ENCODE peak calls at places on chromosomes 11 and 22, in nine cellular contexts. U is OCI-LY7, Y is thoracic aorta, H is left ventricle myocardium inferior, M is brain microvascular endothelial cell, L is endodermal cell, J is kidney, D is right lobe of liver, B is dorsolateral prefrontal cortex. O is an unnamed sample.

GRCh38 chr11:27563201-27563600 is 56.6 kb upstream of the LIN7C start:
- DNase-seq in J (no peak), Y (no peak), M (peak), H (no peak), U (no peak), D (no peak), B (no peak), L (no peak), O (no peak)

GRCh38 chr22:36578619-36579018 is 49.7 kb upstream of the EIF3D start:
- DNase-seq in H (no peak), D (no peak), M (no peak), J (peak), Y (no peak), U (no peak), B (no peak), L (peak), O (no peak)

GRCh38 chr11:46119352-46120216 is 1.7 kb downstream of the PHF21A start:
- DNase-seq in Y (no peak), D (peak), U (peak), M (peak), H (peak), B (no peak), J (peak), L (peak), O (peak)

GRCh38 chr11:15073361-15074205 is at the start of gene CALCB:
- DNase-seq in U (no peak), J (peak), H (no peak), D (no peak), L (peak), M (no peak), B (no peak), Y (no peak), O (no peak)

GRCh38 chr11:100185588-100185987 is 501.5 kb upstream of the ARHGAP42 start:
- DNase-seq in M (no peak), Y (no peak), B (no peak), D (no peak), H (no peak), U (no peak), J (no peak), L (no peak), O (no peak)

GRCh38 chr22:33302049-33302545 is 243.9 kb upstream of the SYN3 start:
- DNase-seq in Y (peak), D (peak), J (peak), L (peak), H (peak), B (peak), U (peak), M (peak), O (peak)

GRCh38 chr22:23124611-23125511 is 16.9 kb downstream of the RSPH14 start:
- DNase-seq in B (no peak), M (no peak), D (no peak), U (no peak), J (no peak), H (no peak), L (no peak), Y (no peak), O (no peak)

GRCh38 chr11:110490886-110491285 is 61.1 kb downstream of the FDX1 start:
- DNase-seq in M (peak), L (no peak), Y (no peak), B (no peak), J (no peak), U (no peak), D (no peak), H (no peak), O (no peak)

GRCh38 chr22:37173709-37174108 is 14.3 kb downstream of the C1QTNF6 start:
- DNase-seq in J (no peak), D (no peak), Y (no peak), M (no peak), U (no peak), B (no peak), H (peak), L (peak), O (no peak)

GRCh38 chr22:22425366-22425765 is 83.2 kb downstream of the ZNF280B start:
- DNase-seq in H (no peak), J (no peak), L (no peak), M (no peak), Y (no peak), U (peak), B (no peak), D (no peak), O (no peak)

GRCh38 chr22:42180349-42180842 is 49.8 kb upstream of the CYP2D6 start:
- DNase-seq in M (no peak), H (no peak), J (no peak), L (peak), B (peak), D (no peak), U (no peak), Y (no peak), O (no peak)

GRCh38 chr11:10748241-10748640 is 2.8 kb upstream of the CTR9 start:
- DNase-seq in B (no peak), J (no peak), M (no peak), Y (no peak), U (no peak), D (no peak), L (no peak), H (no peak), O (no peak)

GRCh38 chr11:70078796-70079616 is 889 bp downstream of the ANO1 start:
- DNase-seq in Y (no peak), H (no peak), U (no peak), L (no peak), D (no peak), M (no peak), J (peak), B (no peak), O (no peak)

GRCh38 chr22:44345872-44346271 is 33.1 kb upstream of the SHISAL1 start:
- DNase-seq in M (no peak), U (no peak), D (no peak), L (no peak), H (no peak), Y (no peak), J (no peak), B (no peak), O (no peak)

GRCh38 chr22:25919452-25919851 is 177.5 kb downstream of the MYO18B start:
- DNase-seq in M (no peak), Y (no peak), L (peak), U (no peak), H (no peak), D (no peak), B (no peak), J (no peak), O (no peak)

GRCh38 chr11:109302591-109303334 is 119.2 kb upstream of the C11orf87 start:
- DNase-seq in U (no peak), M (no peak), L (no peak), D (no peak), H (no peak), B (no peak), J (no peak), Y (no peak), O (no peak)

GRCh38 chr11:13826505-13827278 is 135.8 kb upstream of the SPON1 start:
- DNase-seq in H (no peak), U (no peak), D (no peak), M (no peak), B (no peak), Y (no peak), L (no peak), J (no peak), O (no peak)

GRCh38 chr11:72343159-72343756 is 91.1 kb downstream of the CLPB start:
- DNase-seq in U (no peak), M (no peak), B (no peak), L (no peak), H (no peak), D (no peak), J (no peak), Y (no peak), O (no peak)

GRCh38 chr22:22925146-22925794 is 37.7 kb downstream of the IGLL5 start:
- DNase-seq in J (peak), Y (no peak), B (no peak), L (no peak), M (no peak), U (no peak), D (no peak), H (no peak), O (no peak)

GRCh38 chr11:118922745-118923627 is 2.7 kb downstream of the BCL9L start:
- DNase-seq in D (peak), J (peak), H (no peak), B (no peak), M (no peak), Y (no peak), U (no peak), L (no peak), O (no peak)

GRCh38 chr22:33119044-33119443 is 60.9 kb upstream of the SYN3 start:
- DNase-seq in H (no peak), Y (no peak), L (no peak), U (no peak), D (no peak), J (no peak), M (no peak), B (no peak), O (no peak)

GRCh38 chr11:44578279-44578678 is 12.8 kb downstream of the CD82 start:
- DNase-seq in Y (no peak), D (no peak), L (no peak), H (no peak), U (no peak), M (no peak), B (no peak), J (no peak), O (no peak)

GRCh38 chr11:81839016-81839415 is 894.6 kb downstream of the FAM181B start:
- DNase-seq in Y (no peak), H (no peak), B (no peak), L (no peak), U (no peak), J (no peak), M (no peak), D (no peak), O (no peak)

GRCh38 chr11:37642321-37642720 is 1044.3 kb upstream of the RAG2 start:
- DNase-seq in L (no peak), U (no peak), D (no peak), H (no peak), Y (no peak), M (no peak), B (no peak), J (no peak), O (no peak)

GRCh38 chr22:41831383-41831782 is 1.5 kb upstream of the SREBF2 start:
- DNase-seq in L (no peak), Y (no peak), M (no peak), D (no peak), U (peak), J (no peak), H (no peak), B (no peak), O (no peak)

GRCh38 chr11:35276396-35276795 is 137.4 kb downstream of the CD44 start:
- DNase-seq in J (no peak), H (no peak), M (no peak), Y (no peak), L (peak), D (peak), U (no peak), B (peak), O (peak)

GRCh38 chr22:50025993-50026392 is 13.4 kb upstream of the IL17REL start:
- DNase-seq in D (no peak), J (peak), M (no peak), B (peak), H (no peak), Y (no peak), U (no peak), L (no peak), O (no peak)

GRCh38 chr11:120814531-120815259 is 209.2 kb upstream of the TBCEL start:
- DNase-seq in L (no peak), Y (no peak), U (no peak), B (no peak), J (no peak), H (no peak), M (no peak), D (no peak), O (peak)

GRCh38 chr11:16604784-16605439 is 133.5 kb upstream of the C11orf58 start:
- DNase-seq in U (no peak), B (no peak), Y (no peak), H (peak), L (peak), D (peak), M (peak), J (peak), O (no peak)

GRCh38 chr11:108654994-108655631 is 9.8 kb upstream of the DDX10 start:
- DNase-seq in J (no peak), D (no peak), U (peak), B (no peak), L (peak), Y (no peak), M (peak), H (no peak), O (no peak)

GRCh38 chr22:32828150-32828549 is 26.6 kb downstream of the TIMP3 start:
- DNase-seq in M (no peak), H (no peak), Y (no peak), D (no peak), L (no peak), B (no peak), J (no peak), U (no peak), O (no peak)

GRCh38 chr11:62602141-62603071 is 741 bp upstream of the MTA2 start:
- DNase-seq in Y (no peak), U (no peak), M (no peak), D (peak), J (peak), L (peak), H (peak), B (peak), O (peak)

GRCh38 chr11:121870202-121871045 is 245.6 kb downstream of the BLID start:
- DNase-seq in Y (no peak), M (no peak), H (no peak), U (no peak), B (no peak), J (no peak), L (no peak), D (no peak), O (no peak)

GRCh38 chr11:18225906-18226305 is 10.7 kb downstream of the SAA4 start:
- DNase-seq in M (no peak), L (no peak), B (no peak), D (no peak), Y (no peak), U (peak), H (no peak), J (no peak), O (no peak)

GRCh38 chr11:26665946-26666345 is 55.9 kb downstream of the SLC5A12 start:
- DNase-seq in D (no peak), Y (no peak), H (no peak), M (no peak), J (no peak), L (no peak), B (no peak), U (no peak), O (no peak)

GRCh38 chr11:59778122-59778521 is 22.9 kb downstream of the STX3 start:
- DNase-seq in Y (no peak), H (no peak), L (no peak), U (no peak), B (no peak), D (peak), J (no peak), M (no peak), O (no peak)

GRCh38 chr11:73175551-73176144 is 33.5 kb upstream of the FCHSD2 start:
- DNase-seq in Y (no peak), L (no peak), M (no peak), D (no peak), U (no peak), B (no peak), H (no peak), J (no peak), O (no peak)

GRCh38 chr22:22812031-22812905 is 75.3 kb upstream of the IGLL5 start:
- DNase-seq in D (no peak), H (no peak), B (no peak), Y (no peak), M (no peak), L (no peak), U (peak), J (no peak), O (no peak)

DNA sequence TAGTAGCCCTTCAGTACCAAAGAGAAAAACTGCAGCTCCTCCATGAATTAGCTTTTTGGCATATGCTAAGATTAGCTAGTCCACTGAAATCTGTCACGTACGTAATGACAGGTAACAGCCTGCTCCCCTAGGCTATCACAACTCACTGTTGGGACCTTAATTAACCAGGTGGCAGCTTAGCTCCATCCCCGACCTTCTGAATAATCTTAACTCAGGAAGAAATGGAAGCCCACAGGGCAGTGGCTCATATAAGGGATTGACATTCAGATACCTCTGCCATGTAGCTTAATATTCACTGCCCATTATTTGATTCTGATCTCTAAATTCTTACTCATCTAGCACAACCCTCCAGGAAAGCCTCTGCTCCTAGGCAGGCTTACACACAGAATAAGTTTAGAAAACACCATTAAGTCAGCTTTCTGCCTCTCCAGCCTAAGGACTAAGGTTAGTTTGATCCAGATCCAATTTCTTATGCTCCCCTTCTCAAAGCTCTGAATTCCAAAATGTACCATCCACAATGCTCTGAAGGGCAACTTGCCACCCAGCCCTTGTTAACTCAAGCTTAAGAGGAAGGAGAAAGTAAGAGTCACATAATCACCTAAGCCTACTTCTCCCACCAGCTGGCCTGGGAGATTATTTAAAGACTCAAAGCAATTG is 5.0 kb downstream of the HSPA8 start:
- DNase-seq in L (no peak), D (no peak), J (no peak), B (no peak), M (no peak), U (no peak), Y (no peak), H (no peak), O (no peak)
- H3K27ac ChIP-seq in L (peak), D (peak), J (no peak), B (no peak), M (no peak), U (peak), Y (no peak), H (peak), O (no peak)

GRCh38 chr11:112524808-112525207 is 264.1 kb upstream of the PLET1 start:
- DNase-seq in J (peak), Y (peak), B (no peak), D (no peak), H (peak), L (peak), U (no peak), M (no peak), O (no peak)
- H3K27ac ChIP-seq in J (no peak), Y (peak), B (no peak), D (no peak), H (peak), L (no peak), U (no peak), M (no peak), O (peak)

GRCh38 chr11:68342459-68343158 is 30.2 kb downstream of the LRP5 start:
- DNase-seq in M (no peak), J (no peak), B (no peak), H (no peak), U (no peak), D (no peak), L (peak), Y (no peak), O (no peak)
- H3K27ac ChIP-seq in M (no peak), J (peak), B (no peak), H (peak), U (no peak), D (peak), L (peak), Y (peak), O (no peak)

DNA sequence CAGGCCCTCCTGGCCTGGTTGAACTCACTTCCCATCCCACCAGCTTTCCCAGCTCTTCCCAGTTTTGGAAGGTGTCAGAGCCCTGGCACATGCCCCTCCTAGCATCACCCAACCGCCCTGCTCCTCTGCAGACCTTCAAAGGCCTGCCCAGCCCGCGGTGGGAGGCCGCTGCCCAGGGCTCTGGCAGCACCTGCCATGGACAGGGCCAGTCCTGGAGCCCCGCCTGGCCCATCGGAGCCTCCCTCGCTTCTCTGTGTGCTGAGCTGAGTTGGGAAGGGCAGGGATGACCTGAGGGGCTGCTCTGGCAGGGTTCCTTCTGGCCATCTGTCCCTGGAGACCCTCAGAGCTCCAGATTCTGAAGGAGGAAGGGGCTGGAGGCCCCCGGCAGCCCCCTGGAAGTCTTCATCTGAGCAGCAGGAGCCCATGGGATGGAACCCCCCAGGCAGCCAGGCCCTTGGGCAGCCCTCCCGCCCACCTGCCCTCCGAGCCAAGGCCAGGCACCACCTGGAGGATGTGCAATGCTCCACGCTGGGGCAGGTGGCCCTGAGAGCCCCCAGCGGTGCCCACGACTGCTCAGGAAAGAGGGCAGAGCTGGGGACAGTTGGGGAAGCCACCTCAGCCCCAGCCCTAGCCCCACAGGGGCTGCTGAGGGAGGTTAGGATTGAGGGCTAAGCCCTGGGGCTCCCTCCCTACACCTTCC is 3.6 kb downstream of the LSP1 start:
- DNase-seq in H (no peak), L (no peak), D (no peak), M (no peak), J (peak), U (no peak), Y (no peak), B (no peak), O (no peak)
- H3K27ac ChIP-seq in H (no peak), L (no peak), D (no peak), M (no peak), J (no peak), U (no peak), Y (no peak), B (no peak), O (no peak)

GRCh38 chr11:134067486-134067885 is 1.4 kb upstream of the JAM3 start:
- DNase-seq in U (no peak), J (no peak), M (no peak), B (no peak), H (no peak), L (no peak), D (no peak), Y (no peak), O (no peak)

GRCh38 chr11:134069426-134069921 is 602 bp downstream of the JAM3 start:
- DNase-seq in L (peak), D (no peak), B (no peak), Y (no peak), M (peak), U (no peak), H (no peak), J (no peak), O (no peak)

GRCh38 chr11:134071306-134071705 is 2.4 kb downstream of the JAM3 start:
- DNase-seq in B (no peak), D (no peak), Y (no peak), M (no peak), U (no peak), H (no peak), J (no peak), L (no peak), O (no peak)

GRCh38 chr11:134069996-134070845 is 1.3 kb downstream of the JAM3 start:
- DNase-seq in B (no peak), M (no peak), U (no peak), H (no peak), J (no peak), L (no peak), D (no peak), Y (no peak), O (no peak)

GRCh38 chr11:134068829-134069425 is at the start of gene JAM3:
- DNase-seq in D (peak), M (peak), B (peak), U (peak), Y (peak), H (peak), L (peak), J (peak), O (peak)
- H3K27ac ChIP-seq in D (peak), M (peak), B (peak), U (no peak), Y (peak), H (peak), L (peak), J (peak), O (peak)

DNA sequence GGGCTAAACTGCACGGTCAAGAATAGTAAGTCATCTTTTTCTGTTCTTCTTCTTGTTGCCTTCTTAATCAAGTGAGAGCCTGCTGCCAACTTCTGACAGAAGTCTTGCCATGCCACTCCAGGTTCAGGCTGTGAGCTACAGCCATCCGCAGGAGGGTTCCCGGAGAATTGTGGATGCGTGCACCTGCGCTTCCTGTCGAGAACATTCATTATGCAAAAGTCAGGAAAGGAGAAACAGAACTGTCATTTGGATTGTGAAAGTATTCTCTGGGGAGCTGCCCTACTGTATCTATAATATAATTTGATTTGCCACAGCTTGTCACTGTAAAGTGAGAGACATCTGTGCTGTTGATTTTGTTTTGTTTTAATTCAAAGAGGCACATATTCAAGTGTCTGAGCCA is 12.3 kb downstream of the IL17RA start:
- DNase-seq in D (no peak), L (no peak), J (no peak), H (no peak), B (no peak), U (no peak), Y (no peak), M (no peak), O (no peak)
- H3K27ac ChIP-seq in D (no peak), L (no peak), J (no peak), H (no peak), B (no peak), U (no peak), Y (no peak), M (no peak), O (no peak)

GRCh38 chr11:32032478-32032877 is 58.4 kb upstream of the RCN1 start:
- DNase-seq in H (no peak), D (no peak), B (no peak), J (no peak), M (no peak), L (no peak), Y (no peak), U (no peak), O (no peak)
- H3K27ac ChIP-seq in H (no peak), D (no peak), B (no peak), J (no peak), M (no peak), L (no peak), Y (no peak), U (no peak), O (no peak)